ENCODE peak calls at places on chromosomes 16 and 17, in six cellular contexts. S is H54; T is left ventricle myocardium superior; K is NAMALWA; R is CD8-positive, alpha-beta memory T cell; C is activated T-helper 1 cell treated with Interleukin-2 at 50 U/mL for 16 hours. Y is an unnamed sample.

GRCh38 chr17:28613916-28614315 is at the start of gene RSKR:
- DNase-seq in S (no peak), T (no peak), K (no peak), R (no peak), C (no peak), Y (no peak)

GRCh38 chr17:20955437-20956323 is 87.1 kb downstream of the USP22 start:
- DNase-seq in S (no peak), T (no peak), K (no peak), R (no peak), C (no peak), Y (no peak)

GRCh38 chr16:64152010-64152767 is 969.7 kb downstream of the CDH11 start:
- DNase-seq in S (no peak), T (no peak), K (peak), R (no peak), C (no peak), Y (no peak)

GRCh38 chr17:27315796-27316465 is 22.0 kb downstream of the WSB1 start:
- DNase-seq in S (no peak), T (no peak), K (no peak), R (no peak), C (no peak), Y (no peak)

GRCh38 chr17:64264891-64265290 is 1.8 kb upstream of the TEX2 start:
- DNase-seq in S (peak), T (no peak), K (no peak), R (no peak), C (no peak), Y (no peak)

GRCh38 chr16:55436587-55436986 is 42.4 kb upstream of the MMP2 start:
- DNase-seq in S (no peak), T (no peak), K (no peak), R (no peak), C (no peak), Y (no peak)

GRCh38 chr16:16884451-16884850 is 505.5 kb downstream of the NPIPA7 start:
- DNase-seq in S (no peak), T (no peak), K (no peak), R (no peak), C (no peak), Y (no peak)

GRCh38 chr16:79296491-79296890 is 304.0 kb downstream of the MAF start:
- DNase-seq in S (no peak), T (no peak), K (no peak), R (peak), C (no peak), Y (no peak)

GRCh38 chr16:76386784-76387183 is 109.6 kb downstream of the CNTNAP4 start:
- DNase-seq in S (no peak), T (no peak), K (no peak), R (no peak), C (no peak), Y (no peak)

GRCh38 chr17:15894258-15894657 is 50.7 kb upstream of the ADORA2B start:
- DNase-seq in S (no peak), T (no peak), K (no peak), R (no peak), C (no peak), Y (no peak)